ENCODE peak calls at places on chromosomes 11 and 22, in five cellular contexts. One of them, this sample, is unnamed.

GRCh38 chr22:27223317-27224177 is 566.2 kb downstream of the MIAT start:
- DNase-seq in H1: no peak
- DNase-seq in SK-N-SH: no peak
- DNase-seq in HepG2: no peak
- DNase-seq in K562: no peak
- DNase-seq in this sample: no peak

GRCh38 chr11:88508808-88509581 is 171.5 kb upstream of the CTSC start:
- DNase-seq in H1: peak
- DNase-seq in SK-N-SH: peak
- DNase-seq in HepG2: no peak
- DNase-seq in K562: peak
- DNase-seq in this sample: no peak

GRCh38 chr22:41914611-41915034 is 251 bp downstream of the SHISA8 start:
- DNase-seq in H1: no peak
- DNase-seq in SK-N-SH: peak
- DNase-seq in HepG2: no peak
- DNase-seq in K562: no peak
- DNase-seq in this sample: no peak

GRCh38 chr22:47002692-47003091 is 240.2 kb downstream of the TBC1D22A start:
- DNase-seq in H1: no peak
- DNase-seq in SK-N-SH: no peak
- DNase-seq in HepG2: no peak
- DNase-seq in K562: no peak
- DNase-seq in this sample: no peak

GRCh38 chr22:28075260-28075981 is 156.4 kb upstream of the PITPNB start:
- DNase-seq in H1: no peak
- DNase-seq in SK-N-SH: no peak
- DNase-seq in HepG2: peak
- DNase-seq in K562: peak
- DNase-seq in this sample: no peak

GRCh38 chr11:47477323-47477722 is 28.4 kb upstream of the RAPSN start:
- DNase-seq in H1: no peak
- DNase-seq in SK-N-SH: no peak
- DNase-seq in HepG2: no peak
- DNase-seq in K562: no peak
- DNase-seq in this sample: no peak

GRCh38 chr11:91755951-91756707 is 468.5 kb upstream of the FAT3 start:
- DNase-seq in H1: no peak
- DNase-seq in SK-N-SH: no peak
- DNase-seq in HepG2: no peak
- DNase-seq in K562: no peak
- DNase-seq in this sample: no peak

GRCh38 chr11:20364412-20364792 is 888 bp downstream of the HTATIP2 start:
- DNase-seq in H1: no peak
- DNase-seq in SK-N-SH: no peak
- DNase-seq in HepG2: no peak
- DNase-seq in K562: peak
- DNase-seq in this sample: no peak

GRCh38 chr11:27216268-27217149 is 146.5 kb downstream of the CCDC34 start:
- DNase-seq in H1: peak
- DNase-seq in SK-N-SH: peak
- DNase-seq in HepG2: no peak
- DNase-seq in K562: no peak
- DNase-seq in this sample: no peak

GRCh38 chr11:65363770-65364169 is 9.2 kb downstream of the TIGD3 start:
- DNase-seq in H1: no peak
- DNase-seq in SK-N-SH: no peak
- DNase-seq in HepG2: peak
- DNase-seq in K562: no peak
- DNase-seq in this sample: no peak

GRCh38 chr11:61963016-61963281 is 4.5 kb downstream of the FTH1 start:
- DNase-seq in H1: no peak
- DNase-seq in SK-N-SH: no peak
- DNase-seq in HepG2: no peak
- DNase-seq in K562: peak
- DNase-seq in this sample: no peak

GRCh38 chr11:26971961-26972360 is 22.0 kb upstream of the FIBIN start:
- DNase-seq in H1: no peak
- DNase-seq in SK-N-SH: no peak
- DNase-seq in HepG2: no peak
- DNase-seq in K562: no peak
- DNase-seq in this sample: no peak

GRCh38 chr11:73259406-73260126 is 12.6 kb upstream of the P2RY6 start:
- DNase-seq in H1: no peak
- DNase-seq in SK-N-SH: no peak
- DNase-seq in HepG2: no peak
- DNase-seq in K562: no peak
- DNase-seq in this sample: no peak

GRCh38 chr11:107707807-107708206 is 4.0 kb downstream of the SLN start:
- DNase-seq in H1: no peak
- DNase-seq in SK-N-SH: no peak
- DNase-seq in HepG2: no peak
- DNase-seq in K562: no peak
- DNase-seq in this sample: no peak

GRCh38 chr11:1763336-1763795 is 361 bp downstream of the CTSD start:
- DNase-seq in H1: no peak
- DNase-seq in SK-N-SH: peak
- DNase-seq in HepG2: no peak
- DNase-seq in K562: no peak
- DNase-seq in this sample: no peak

GRCh38 chr11:11989774-11990744 is 18.4 kb downstream of the DKK3 start:
- DNase-seq in H1: no peak
- DNase-seq in SK-N-SH: no peak
- DNase-seq in HepG2: no peak
- DNase-seq in K562: no peak
- DNase-seq in this sample: no peak

GRCh38 chr11:85539029-85539689 is 88.0 kb downstream of the DLG2 start:
- DNase-seq in H1: no peak
- DNase-seq in SK-N-SH: no peak
- DNase-seq in HepG2: no peak
- DNase-seq in K562: no peak
- DNase-seq in this sample: no peak

GRCh38 chr11:2190670-2191471 is 19.3 kb upstream of the TH start:
- DNase-seq in H1: no peak
- DNase-seq in SK-N-SH: peak
- DNase-seq in HepG2: no peak
- DNase-seq in K562: no peak
- DNase-seq in this sample: no peak

GRCh38 chr11:65444314-65445051 is 21.9 kb downstream of the NEAT1 start:
- DNase-seq in H1: no peak
- DNase-seq in SK-N-SH: no peak
- DNase-seq in HepG2: no peak
- DNase-seq in K562: no peak
- DNase-seq in this sample: no peak

GRCh38 chr11:87019582-87020271 is 18.0 kb upstream of the TMEM135 start:
- DNase-seq in H1: no peak
- DNase-seq in SK-N-SH: no peak
- DNase-seq in HepG2: no peak
- DNase-seq in K562: no peak
- DNase-seq in this sample: no peak

GRCh38 chr22:35866646-35867045 is 149.0 kb downstream of the APOL5 start:
- DNase-seq in H1: no peak
- DNase-seq in SK-N-SH: no peak
- DNase-seq in HepG2: no peak
- DNase-seq in K562: no peak
- DNase-seq in this sample: no peak

GRCh38 chr11:36403661-36404060 is 106.4 kb downstream of the TRAF6 start:
- DNase-seq in H1: no peak
- DNase-seq in SK-N-SH: no peak
- DNase-seq in HepG2: no peak
- DNase-seq in K562: no peak
- DNase-seq in this sample: no peak

GRCh38 chr11:69034123-69034522 is 14.6 kb upstream of the TPCN2 start:
- DNase-seq in H1: no peak
- DNase-seq in SK-N-SH: no peak
- DNase-seq in HepG2: no peak
- DNase-seq in K562: no peak
- DNase-seq in this sample: no peak

GRCh38 chr11:123152951-123153350 is 42.1 kb downstream of the CLMP start:
- DNase-seq in H1: no peak
- DNase-seq in SK-N-SH: no peak
- DNase-seq in HepG2: no peak
- DNase-seq in K562: no peak
- DNase-seq in this sample: no peak

GRCh38 chr11:65211293-65212105 is 29.8 kb downstream of the CAPN1 start:
- DNase-seq in H1: no peak
- DNase-seq in SK-N-SH: no peak
- DNase-seq in HepG2: no peak
- DNase-seq in K562: no peak
- DNase-seq in this sample: no peak

GRCh38 chr22:40637181-40638150 is 947 bp upstream of the MRTFA start:
- DNase-seq in H1: peak
- DNase-seq in SK-N-SH: no peak
- DNase-seq in HepG2: no peak
- DNase-seq in K562: peak
- DNase-seq in this sample: no peak

GRCh38 chr11:18277560-18278271 is 11.7 kb downstream of the SAA1 start:
- DNase-seq in H1: no peak
- DNase-seq in SK-N-SH: no peak
- DNase-seq in HepG2: no peak
- DNase-seq in K562: peak
- DNase-seq in this sample: no peak

GRCh38 chr11:15010860-15011259 is 38.7 kb upstream of the CALCA start:
- DNase-seq in H1: no peak
- DNase-seq in SK-N-SH: no peak
- DNase-seq in HepG2: no peak
- DNase-seq in K562: no peak
- DNase-seq in this sample: no peak

GRCh38 chr11:111530091-111530490 is 10.4 kb upstream of the LAYN start:
- DNase-seq in H1: no peak
- DNase-seq in SK-N-SH: no peak
- DNase-seq in HepG2: no peak
- DNase-seq in K562: no peak
- DNase-seq in this sample: no peak

GRCh38 chr11:61083601-61084147 is 18.6 kb upstream of the CD5 start:
- DNase-seq in H1: no peak
- DNase-seq in SK-N-SH: no peak
- DNase-seq in HepG2: no peak
- DNase-seq in K562: no peak
- DNase-seq in this sample: no peak

GRCh38 chr22:28027453-28028448 is 108.7 kb upstream of the PITPNB start:
- DNase-seq in H1: no peak
- DNase-seq in SK-N-SH: peak
- DNase-seq in HepG2: no peak
- DNase-seq in K562: peak
- DNase-seq in this sample: no peak

GRCh38 chr11:119673389-119674336 is 55.3 kb downstream of the NECTIN1 start:
- DNase-seq in H1: no peak
- DNase-seq in SK-N-SH: no peak
- DNase-seq in HepG2: no peak
- DNase-seq in K562: peak
- DNase-seq in this sample: peak

GRCh38 chr11:67484847-67485311 is 2.1 kb downstream of the AIP start:
- DNase-seq in H1: no peak
- DNase-seq in SK-N-SH: no peak
- DNase-seq in HepG2: no peak
- DNase-seq in K562: no peak
- DNase-seq in this sample: peak

GRCh38 chr11:130157840-130158239 is 1.7 kb upstream of the ST14 start:
- DNase-seq in H1: no peak
- DNase-seq in SK-N-SH: no peak
- DNase-seq in HepG2: no peak
- DNase-seq in K562: no peak
- DNase-seq in this sample: no peak

GRCh38 chr22:42684462-42685195 is 35.4 kb upstream of the CYB5R3 start:
- DNase-seq in H1: no peak
- DNase-seq in SK-N-SH: no peak
- DNase-seq in HepG2: no peak
- DNase-seq in K562: no peak
- DNase-seq in this sample: no peak

DNA sequence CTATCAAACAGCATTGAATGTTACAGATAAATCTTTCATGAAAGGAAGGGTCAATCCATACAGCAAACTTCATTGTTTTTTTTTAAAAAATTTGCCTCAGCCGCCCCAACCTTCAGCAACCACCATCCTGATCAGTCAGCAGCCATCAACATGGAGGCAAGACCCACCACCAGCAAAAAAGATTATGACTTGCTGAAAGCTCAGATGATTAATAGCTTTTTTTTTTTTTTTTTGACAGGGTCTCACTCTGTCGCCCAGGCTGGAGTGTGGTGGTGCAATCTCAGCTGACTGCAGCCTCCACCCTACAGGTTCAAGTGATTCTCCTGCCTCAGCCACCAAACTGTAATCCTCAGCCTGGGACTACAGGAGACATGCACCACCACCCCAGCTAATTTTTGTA is 18.0 kb upstream of the CD3E start:
- DNase-seq in H1: no peak
- DNase-seq in SK-N-SH: no peak
- DNase-seq in HepG2: no peak
- DNase-seq in K562: no peak
- DNase-seq in this sample: no peak
- TF ChIP-seq TAF1 in H1: no peak
- TF ChIP-seq TAF1 in SK-N-SH: no peak
- TF ChIP-seq TAF1 in HepG2: no peak
- TF ChIP-seq TAF1 in K562: no peak
- TF ChIP-seq TAF1 in this sample: no peak

GRCh38 chr11:94838027-94838610 is 70.0 kb downstream of the AMOTL1 start:
- DNase-seq in H1: no peak
- DNase-seq in SK-N-SH: no peak
- DNase-seq in HepG2: no peak
- DNase-seq in K562: no peak
- DNase-seq in this sample: no peak
- TF ChIP-seq TAF1 in H1: no peak
- TF ChIP-seq TAF1 in SK-N-SH: no peak
- TF ChIP-seq TAF1 in HepG2: no peak
- TF ChIP-seq TAF1 in K562: no peak
- TF ChIP-seq TAF1 in this sample: no peak

DNA sequence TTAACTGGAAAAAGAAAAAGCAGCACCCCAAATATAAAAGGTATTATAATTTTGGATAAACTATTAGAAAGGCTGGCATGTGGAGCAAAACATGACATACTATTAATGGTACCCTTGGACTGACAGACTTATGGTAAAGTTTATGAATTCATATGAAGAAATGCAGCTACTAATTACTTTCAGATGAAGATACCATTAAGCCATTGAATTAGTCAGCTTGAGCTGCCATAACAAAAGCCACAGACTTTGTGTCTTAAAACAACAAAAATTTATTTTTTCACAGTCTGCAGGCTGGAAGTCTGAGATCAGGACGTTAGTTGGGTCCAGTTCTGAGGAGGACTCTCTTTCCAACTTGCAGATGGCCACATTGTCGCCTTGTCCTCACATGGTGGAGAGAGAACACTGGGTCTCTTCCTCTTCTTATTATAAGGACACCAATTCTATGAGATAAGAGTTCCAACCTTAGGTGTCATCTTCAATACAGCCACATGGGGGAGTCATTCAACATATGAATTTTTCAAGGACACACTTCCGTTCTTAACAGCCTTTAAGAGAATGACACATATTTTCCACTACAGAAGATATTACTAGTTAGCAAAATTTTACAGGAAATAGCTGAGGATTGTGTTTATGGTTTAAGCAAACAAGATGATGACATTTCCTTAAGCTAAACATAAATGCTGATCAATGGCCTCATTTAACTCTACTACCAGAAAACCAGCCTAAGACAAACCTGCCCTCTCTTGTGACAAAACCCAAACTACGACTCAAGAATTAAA is 56.1 kb downstream of the DCUN1D5 start:
- DNase-seq in H1: no peak
- DNase-seq in SK-N-SH: peak
- DNase-seq in HepG2: peak
- DNase-seq in K562: peak
- DNase-seq in this sample: peak
- TF ChIP-seq TAF1 in H1: no peak
- TF ChIP-seq TAF1 in SK-N-SH: no peak
- TF ChIP-seq TAF1 in HepG2: no peak
- TF ChIP-seq TAF1 in K562: no peak
- TF ChIP-seq TAF1 in this sample: no peak

GRCh38 chr11:76891793-76892192 is 31.1 kb downstream of the ACER3 start:
- DNase-seq in H1: no peak
- DNase-seq in SK-N-SH: no peak
- DNase-seq in HepG2: no peak
- DNase-seq in K562: no peak
- DNase-seq in this sample: no peak
- TF ChIP-seq TAF1 in H1: no peak
- TF ChIP-seq TAF1 in SK-N-SH: no peak
- TF ChIP-seq TAF1 in HepG2: no peak
- TF ChIP-seq TAF1 in K562: no peak
- TF ChIP-seq TAF1 in this sample: no peak